ENCODE peak calls at places on chromosomes 1 and 21, in seven cellular contexts. E is cardiac fibroblast; A is effector memory CD8-positive, alpha-beta T cell; R is coronary artery; I is GM13976; B is neural crest cell; G is NCI-H1694. L is an unnamed sample.

GRCh38 chr1:52127181-52128175 is 14.4 kb upstream of the ZFYVE9 start:
- DNase-seq in E (peak), A (peak), R (no peak), I (peak), B (peak), G (peak), L (no peak)

GRCh38 chr1:231872461-231872910 is 245.9 kb downstream of the DISC1 start:
- DNase-seq in E (peak), A (no peak), R (no peak), I (no peak), B (no peak), G (no peak), L (no peak)

GRCh38 chr1:159132271-159132881 is 39.0 kb upstream of the CADM3 start:
- DNase-seq in E (peak), A (peak), R (no peak), I (peak), B (peak), G (peak), L (peak)

GRCh38 chr1:24896176-24896575 is 33.9 kb downstream of the RUNX3 start:
- DNase-seq in E (no peak), A (no peak), R (no peak), I (no peak), B (no peak), G (no peak), L (no peak)

GRCh38 chr1:41341756-41342562 is 19.3 kb upstream of the FOXO6 start:
- DNase-seq in E (no peak), A (no peak), R (peak), I (no peak), B (no peak), G (peak), L (no peak)

GRCh38 chr21:27534211-27534610 is 567.3 kb upstream of the ADAMTS5 start:
- DNase-seq in E (peak), A (no peak), R (no peak), I (no peak), B (no peak), G (no peak), L (no peak)

GRCh38 chr1:157992031-157992568 is 1.3 kb upstream of the KIRREL1 start:
- DNase-seq in E (peak), A (peak), R (peak), I (peak), B (peak), G (peak), L (peak)

GRCh38 chr1:179164494-179164893 is 65.0 kb downstream of the ABL2 start:
- DNase-seq in E (peak), A (no peak), R (no peak), I (no peak), B (no peak), G (no peak), L (no peak)

GRCh38 chr1:185644531-185644930 is 89.7 kb upstream of the HMCN1 start:
- DNase-seq in E (peak), A (no peak), R (no peak), I (no peak), B (no peak), G (no peak), L (peak)

GRCh38 chr1:50605186-50605875 is 182.1 kb upstream of the DMRTA2 start:
- DNase-seq in E (peak), A (no peak), R (no peak), I (peak), B (no peak), G (peak), L (no peak)

GRCh38 chr1:169161512-169162194 is 55.2 kb downstream of the ATP1B1 start:
- DNase-seq in E (peak), A (no peak), R (no peak), I (no peak), B (no peak), G (no peak), L (no peak)

GRCh38 chr21:44049182-44049581 is 37.1 kb downstream of the TRAPPC10 start:
- DNase-seq in E (no peak), A (no peak), R (no peak), I (no peak), B (no peak), G (no peak), L (no peak)

GRCh38 chr1:24426738-24427468 is 11.3 kb downstream of the NIPAL3 start:
- DNase-seq in E (no peak), A (no peak), R (no peak), I (no peak), B (no peak), G (no peak), L (no peak)

GRCh38 chr1:230091473-230092231 is 24.6 kb downstream of the GALNT2 start:
- DNase-seq in E (peak), A (no peak), R (no peak), I (no peak), B (no peak), G (no peak), L (no peak)

GRCh38 chr1:209742409-209743144 is 13.3 kb upstream of the TRAF3IP3 start:
- DNase-seq in E (peak), A (no peak), R (no peak), I (no peak), B (no peak), G (no peak), L (no peak)

GRCh38 chr1:38071530-38072266 is 25.1 kb upstream of the POU3F1 start:
- DNase-seq in E (peak), A (no peak), R (no peak), I (peak), B (no peak), G (no peak), L (no peak)

GRCh38 chr1:157497987-157498781 is 54.1 kb downstream of the FCRL5 start:
- DNase-seq in E (no peak), A (no peak), R (no peak), I (no peak), B (no peak), G (no peak), L (no peak)

GRCh38 chr1:162020145-162020544 is 3.5 kb downstream of the OLFML2B start:
- DNase-seq in E (peak), A (no peak), R (no peak), I (no peak), B (no peak), G (no peak), L (no peak)

GRCh38 chr1:157370698-157371097 is 181.6 kb downstream of the FCRL5 start:
- DNase-seq in E (no peak), A (no peak), R (no peak), I (no peak), B (no peak), G (no peak), L (no peak)

GRCh38 chr1:111471012-111471411 is 2.8 kb upstream of the C1orf162 start:
- DNase-seq in E (no peak), A (peak), R (no peak), I (no peak), B (no peak), G (no peak), L (peak)

GRCh38 chr1:118155106-118155505 is 29.9 kb downstream of the SPAG17 start:
- DNase-seq in E (no peak), A (no peak), R (no peak), I (no peak), B (no peak), G (no peak), L (no peak)

GRCh38 chr1:226674892-226675719 is 64.0 kb downstream of the ITPKB start:
- DNase-seq in E (no peak), A (peak), R (no peak), I (peak), B (no peak), G (no peak), L (peak)

GRCh38 chr1:17877316-17877715 is 122.2 kb downstream of the ACTL8 start:
- DNase-seq in E (no peak), A (no peak), R (peak), I (no peak), B (no peak), G (no peak), L (no peak)

GRCh38 chr21:29125199-29125598 is 5.2 kb upstream of the MAP3K7CL start:
- DNase-seq in E (no peak), A (no peak), R (no peak), I (peak), B (no peak), G (no peak), L (no peak)

GRCh38 chr1:91635763-91636162 is 135.1 kb downstream of the CDC7 start:
- DNase-seq in E (peak), A (no peak), R (no peak), I (no peak), B (no peak), G (no peak), L (no peak)

GRCh38 chr1:228782662-228783414 is 47.6 kb downstream of the RHOU start:
- DNase-seq in E (peak), A (no peak), R (no peak), I (no peak), B (no peak), G (no peak), L (no peak)

GRCh38 chr1:32072622-32073386 is at the start of gene TMEM39B:
- DNase-seq in E (peak), A (peak), R (peak), I (peak), B (peak), G (peak), L (peak)

GRCh38 chr1:7616076-7616833 is 154.8 kb upstream of the VAMP3 start:
- DNase-seq in E (peak), A (peak), R (no peak), I (peak), B (peak), G (no peak), L (no peak)

GRCh38 chr1:248884632-248885295 is 21.3 kb upstream of the PGBD2 start:
- DNase-seq in E (no peak), A (no peak), R (no peak), I (no peak), B (no peak), G (no peak), L (no peak)

GRCh38 chr1:15799004-15799867 is 8.2 kb downstream of the UQCRHL start:
- DNase-seq in E (peak), A (no peak), R (peak), I (peak), B (no peak), G (no peak), L (peak)

L was measured in NK-92 treated with Interleukin-12 subunit alpha and Interleukin-12 subunit beta, amount 100 ng/mL, for 24 hours.